ENCODE peak calls at places on chromosomes 3 and 15, in ten cellular contexts. One of them, this sample, is unnamed.

GRCh38 chr15:85316244-85316934 is 64.0 kb upstream of the AKAP13 start:
- DNase-seq in NCI-H460: no peak
- DNase-seq in foreskin keratinocyte: no peak
- DNase-seq in NCI-H774: no peak
- DNase-seq in HCEC 1CT: peak
- DNase-seq in GM04503: peak
- DNase-seq in dorsolateral prefrontal cortex: no peak
- DNase-seq in nephron progenitor cell: no peak
- DNase-seq in activated T-cell treated with anti-CD3 and anti-CD28 coated beads for 1 hour: no peak
- DNase-seq in anterior cingulate cortex: no peak
- DNase-seq in this sample: no peak

GRCh38 chr3:99789322-99789721 is 28.3 kb upstream of the CMSS1 start:
- DNase-seq in nephron progenitor cell: peak
- DNase-seq in dorsolateral prefrontal cortex: no peak
- DNase-seq in anterior cingulate cortex: no peak
- DNase-seq in activated T-cell treated with anti-CD3 and anti-CD28 coated beads for 1 hour: no peak
- DNase-seq in NCI-H774: peak
- DNase-seq in NCI-H460: peak
- DNase-seq in GM04503: no peak
- DNase-seq in HCEC 1CT: peak
- DNase-seq in foreskin keratinocyte: no peak
- DNase-seq in this sample: peak

GRCh38 chr3:48543271-48543866 is 13.2 kb downstream of the PFKFB4 start:
- DNase-seq in NCI-H460: no peak
- DNase-seq in NCI-H774: no peak
- DNase-seq in nephron progenitor cell: no peak
- DNase-seq in dorsolateral prefrontal cortex: no peak
- DNase-seq in activated T-cell treated with anti-CD3 and anti-CD28 coated beads for 1 hour: no peak
- DNase-seq in HCEC 1CT: no peak
- DNase-seq in GM04503: no peak
- DNase-seq in foreskin keratinocyte: no peak
- DNase-seq in anterior cingulate cortex: no peak
- DNase-seq in this sample: no peak

GRCh38 chr3:179088306-179088705 is 16.7 kb upstream of the ZMAT3 start:
- DNase-seq in anterior cingulate cortex: no peak
- DNase-seq in NCI-H460: no peak
- DNase-seq in GM04503: no peak
- DNase-seq in activated T-cell treated with anti-CD3 and anti-CD28 coated beads for 1 hour: no peak
- DNase-seq in nephron progenitor cell: no peak
- DNase-seq in HCEC 1CT: no peak
- DNase-seq in NCI-H774: no peak
- DNase-seq in foreskin keratinocyte: no peak
- DNase-seq in dorsolateral prefrontal cortex: no peak
- DNase-seq in this sample: no peak

GRCh38 chr15:33729648-33730047 is 238.6 kb upstream of the CHRM5 start:
- DNase-seq in NCI-H774: no peak
- DNase-seq in NCI-H460: no peak
- DNase-seq in foreskin keratinocyte: no peak
- DNase-seq in anterior cingulate cortex: no peak
- DNase-seq in activated T-cell treated with anti-CD3 and anti-CD28 coated beads for 1 hour: no peak
- DNase-seq in dorsolateral prefrontal cortex: no peak
- DNase-seq in nephron progenitor cell: no peak
- DNase-seq in HCEC 1CT: no peak
- DNase-seq in GM04503: no peak
- DNase-seq in this sample: peak

GRCh38 chr3:100402150-100402706 is 889 bp downstream of the LNP1 start:
- DNase-seq in anterior cingulate cortex: no peak
- DNase-seq in foreskin keratinocyte: peak
- DNase-seq in GM04503: no peak
- DNase-seq in dorsolateral prefrontal cortex: no peak
- DNase-seq in NCI-H460: peak
- DNase-seq in nephron progenitor cell: no peak
- DNase-seq in HCEC 1CT: peak
- DNase-seq in activated T-cell treated with anti-CD3 and anti-CD28 coated beads for 1 hour: no peak
- DNase-seq in NCI-H774: peak
- DNase-seq in this sample: peak

GRCh38 chr3:121018917-121019321 is 110.9 kb downstream of the STXBP5L start:
- DNase-seq in NCI-H774: no peak
- DNase-seq in activated T-cell treated with anti-CD3 and anti-CD28 coated beads for 1 hour: no peak
- DNase-seq in NCI-H460: no peak
- DNase-seq in anterior cingulate cortex: no peak
- DNase-seq in GM04503: no peak
- DNase-seq in HCEC 1CT: no peak
- DNase-seq in nephron progenitor cell: no peak
- DNase-seq in foreskin keratinocyte: peak
- DNase-seq in dorsolateral prefrontal cortex: no peak
- DNase-seq in this sample: no peak

GRCh38 chr3:48024401-48024800 is 8.2 kb upstream of the MAP4 start:
- DNase-seq in GM04503: no peak
- DNase-seq in activated T-cell treated with anti-CD3 and anti-CD28 coated beads for 1 hour: no peak
- DNase-seq in HCEC 1CT: no peak
- DNase-seq in foreskin keratinocyte: no peak
- DNase-seq in nephron progenitor cell: no peak
- DNase-seq in NCI-H460: no peak
- DNase-seq in anterior cingulate cortex: no peak
- DNase-seq in dorsolateral prefrontal cortex: no peak
- DNase-seq in NCI-H774: no peak
- DNase-seq in this sample: no peak

GRCh38 chr15:59186501-59186900 is 20.1 kb upstream of the LDHAL6B start:
- DNase-seq in dorsolateral prefrontal cortex: no peak
- DNase-seq in nephron progenitor cell: no peak
- DNase-seq in NCI-H460: no peak
- DNase-seq in foreskin keratinocyte: no peak
- DNase-seq in anterior cingulate cortex: no peak
- DNase-seq in HCEC 1CT: peak
- DNase-seq in NCI-H774: no peak
- DNase-seq in activated T-cell treated with anti-CD3 and anti-CD28 coated beads for 1 hour: no peak
- DNase-seq in GM04503: no peak
- DNase-seq in this sample: no peak

GRCh38 chr3:73461582-73461981 is 163.2 kb downstream of the PDZRN3 start:
- DNase-seq in HCEC 1CT: peak
- DNase-seq in foreskin keratinocyte: no peak
- DNase-seq in NCI-H774: no peak
- DNase-seq in dorsolateral prefrontal cortex: no peak
- DNase-seq in activated T-cell treated with anti-CD3 and anti-CD28 coated beads for 1 hour: no peak
- DNase-seq in GM04503: no peak
- DNase-seq in NCI-H460: no peak
- DNase-seq in nephron progenitor cell: no peak
- DNase-seq in anterior cingulate cortex: no peak
- DNase-seq in this sample: no peak

GRCh38 chr3:76429536-76430177 is 610.2 kb upstream of the ROBO2 start:
- DNase-seq in anterior cingulate cortex: no peak
- DNase-seq in dorsolateral prefrontal cortex: no peak
- DNase-seq in NCI-H774: no peak
- DNase-seq in nephron progenitor cell: no peak
- DNase-seq in activated T-cell treated with anti-CD3 and anti-CD28 coated beads for 1 hour: no peak
- DNase-seq in GM04503: no peak
- DNase-seq in NCI-H460: no peak
- DNase-seq in HCEC 1CT: no peak
- DNase-seq in foreskin keratinocyte: no peak
- DNase-seq in this sample: no peak

GRCh38 chr3:180631317-180631716 is 29.4 kb downstream of the TTC14 start:
- DNase-seq in NCI-H774: no peak
- DNase-seq in nephron progenitor cell: no peak
- DNase-seq in anterior cingulate cortex: no peak
- DNase-seq in GM04503: no peak
- DNase-seq in activated T-cell treated with anti-CD3 and anti-CD28 coated beads for 1 hour: no peak
- DNase-seq in NCI-H460: no peak
- DNase-seq in HCEC 1CT: no peak
- DNase-seq in foreskin keratinocyte: no peak
- DNase-seq in dorsolateral prefrontal cortex: no peak
- DNase-seq in this sample: no peak

GRCh38 chr15:40459391-40460015 is 11.3 kb upstream of the CHST14 start:
- DNase-seq in GM04503: no peak
- DNase-seq in anterior cingulate cortex: no peak
- DNase-seq in foreskin keratinocyte: no peak
- DNase-seq in NCI-H774: no peak
- DNase-seq in NCI-H460: no peak
- DNase-seq in activated T-cell treated with anti-CD3 and anti-CD28 coated beads for 1 hour: no peak
- DNase-seq in dorsolateral prefrontal cortex: no peak
- DNase-seq in nephron progenitor cell: no peak
- DNase-seq in HCEC 1CT: no peak
- DNase-seq in this sample: no peak

GRCh38 chr3:186060222-186060621 is 48.7 kb downstream of the ETV5 start:
- DNase-seq in GM04503: no peak
- DNase-seq in NCI-H460: no peak
- DNase-seq in dorsolateral prefrontal cortex: no peak
- DNase-seq in anterior cingulate cortex: no peak
- DNase-seq in activated T-cell treated with anti-CD3 and anti-CD28 coated beads for 1 hour: no peak
- DNase-seq in NCI-H774: no peak
- DNase-seq in foreskin keratinocyte: no peak
- DNase-seq in nephron progenitor cell: no peak
- DNase-seq in HCEC 1CT: no peak
- DNase-seq in this sample: no peak

GRCh38 chr3:86208782-86209181 is 782.2 kb downstream of the VGLL3 start:
- DNase-seq in foreskin keratinocyte: no peak
- DNase-seq in GM04503: no peak
- DNase-seq in NCI-H460: no peak
- DNase-seq in activated T-cell treated with anti-CD3 and anti-CD28 coated beads for 1 hour: no peak
- DNase-seq in dorsolateral prefrontal cortex: no peak
- DNase-seq in NCI-H774: no peak
- DNase-seq in HCEC 1CT: no peak
- DNase-seq in anterior cingulate cortex: no peak
- DNase-seq in nephron progenitor cell: no peak
- DNase-seq in this sample: no peak

GRCh38 chr15:77031376-77032050 is 36.6 kb downstream of the PSTPIP1 start:
- DNase-seq in anterior cingulate cortex: no peak
- DNase-seq in NCI-H774: peak
- DNase-seq in foreskin keratinocyte: no peak
- DNase-seq in NCI-H460: no peak
- DNase-seq in HCEC 1CT: no peak
- DNase-seq in GM04503: no peak
- DNase-seq in activated T-cell treated with anti-CD3 and anti-CD28 coated beads for 1 hour: no peak
- DNase-seq in nephron progenitor cell: no peak
- DNase-seq in dorsolateral prefrontal cortex: peak
- DNase-seq in this sample: no peak

GRCh38 chr3:197256836-197257444 is 41.5 kb downstream of the DLG1 start:
- DNase-seq in dorsolateral prefrontal cortex: no peak
- DNase-seq in GM04503: no peak
- DNase-seq in NCI-H774: no peak
- DNase-seq in activated T-cell treated with anti-CD3 and anti-CD28 coated beads for 1 hour: peak
- DNase-seq in foreskin keratinocyte: no peak
- DNase-seq in HCEC 1CT: peak
- DNase-seq in NCI-H460: peak
- DNase-seq in nephron progenitor cell: peak
- DNase-seq in anterior cingulate cortex: no peak
- DNase-seq in this sample: peak

GRCh38 chr15:67531379-67532059 is 10.6 kb downstream of the C15orf61 start:
- DNase-seq in activated T-cell treated with anti-CD3 and anti-CD28 coated beads for 1 hour: no peak
- DNase-seq in NCI-H774: no peak
- DNase-seq in HCEC 1CT: peak
- DNase-seq in dorsolateral prefrontal cortex: no peak
- DNase-seq in nephron progenitor cell: no peak
- DNase-seq in GM04503: no peak
- DNase-seq in foreskin keratinocyte: peak
- DNase-seq in anterior cingulate cortex: no peak
- DNase-seq in NCI-H460: no peak
- DNase-seq in this sample: no peak

GRCh38 chr3:76872999-76873398 is 166.9 kb upstream of the ROBO2 start:
- DNase-seq in GM04503: no peak
- DNase-seq in NCI-H774: no peak
- DNase-seq in activated T-cell treated with anti-CD3 and anti-CD28 coated beads for 1 hour: no peak
- DNase-seq in anterior cingulate cortex: no peak
- DNase-seq in HCEC 1CT: no peak
- DNase-seq in foreskin keratinocyte: no peak
- DNase-seq in NCI-H460: no peak
- DNase-seq in dorsolateral prefrontal cortex: no peak
- DNase-seq in nephron progenitor cell: no peak
- DNase-seq in this sample: no peak

GRCh38 chr3:193640728-193641127 is 47.7 kb downstream of the OPA1 start:
- DNase-seq in NCI-H774: no peak
- DNase-seq in activated T-cell treated with anti-CD3 and anti-CD28 coated beads for 1 hour: no peak
- DNase-seq in nephron progenitor cell: no peak
- DNase-seq in GM04503: no peak
- DNase-seq in NCI-H460: no peak
- DNase-seq in dorsolateral prefrontal cortex: no peak
- DNase-seq in foreskin keratinocyte: no peak
- DNase-seq in anterior cingulate cortex: no peak
- DNase-seq in HCEC 1CT: no peak
- DNase-seq in this sample: no peak

GRCh38 chr3:45499529-45499928 is 95.0 kb upstream of the LIMD1 start:
- DNase-seq in HCEC 1CT: peak
- DNase-seq in dorsolateral prefrontal cortex: no peak
- DNase-seq in GM04503: no peak
- DNase-seq in activated T-cell treated with anti-CD3 and anti-CD28 coated beads for 1 hour: no peak
- DNase-seq in anterior cingulate cortex: no peak
- DNase-seq in NCI-H774: no peak
- DNase-seq in NCI-H460: peak
- DNase-seq in foreskin keratinocyte: no peak
- DNase-seq in nephron progenitor cell: no peak
- DNase-seq in this sample: no peak

GRCh38 chr3:144129536-144130214 is 158.1 kb downstream of the DIPK2A start:
- DNase-seq in dorsolateral prefrontal cortex: no peak
- DNase-seq in nephron progenitor cell: no peak
- DNase-seq in anterior cingulate cortex: no peak
- DNase-seq in foreskin keratinocyte: no peak
- DNase-seq in activated T-cell treated with anti-CD3 and anti-CD28 coated beads for 1 hour: no peak
- DNase-seq in HCEC 1CT: peak
- DNase-seq in GM04503: no peak
- DNase-seq in NCI-H460: no peak
- DNase-seq in NCI-H774: no peak
- DNase-seq in this sample: no peak

GRCh38 chr3:5510300-5510699 is 322.8 kb downstream of the EDEM1 start:
- DNase-seq in foreskin keratinocyte: no peak
- DNase-seq in HCEC 1CT: no peak
- DNase-seq in NCI-H774: no peak
- DNase-seq in GM04503: no peak
- DNase-seq in NCI-H460: no peak
- DNase-seq in dorsolateral prefrontal cortex: no peak
- DNase-seq in anterior cingulate cortex: no peak
- DNase-seq in activated T-cell treated with anti-CD3 and anti-CD28 coated beads for 1 hour: no peak
- DNase-seq in nephron progenitor cell: no peak
- DNase-seq in this sample: no peak

GRCh38 chr3:58874248-58874741 is 175.5 kb downstream of the CFAP20DC start:
- DNase-seq in dorsolateral prefrontal cortex: no peak
- DNase-seq in anterior cingulate cortex: no peak
- DNase-seq in HCEC 1CT: peak
- DNase-seq in nephron progenitor cell: no peak
- DNase-seq in NCI-H460: no peak
- DNase-seq in NCI-H774: no peak
- DNase-seq in activated T-cell treated with anti-CD3 and anti-CD28 coated beads for 1 hour: no peak
- DNase-seq in foreskin keratinocyte: peak
- DNase-seq in GM04503: no peak
- DNase-seq in this sample: no peak

This sample was measured in COR-L47.